ENCODE peak calls at places on chromosomes 4 and X, in six cellular contexts. D, N, M, L, F and H are unnamed samples.
A peak's percentile ranks its signal among the peaks of the same experiment; 100 is the strongest.

GRCh38 chr4:181674315-181674714 is 568.9 kb upstream of the TENM3 start:
- DNase-seq in M (no peak), N (no peak), D (no peak), L (no peak), F (no peak), H (no peak)

GRCh38 chr4:71184195-71184781 is 154.5 kb upstream of the SLC4A4 start:
- DNase-seq in N (no peak), M (peak; percentile 70), L (peak; percentile 41), F (no peak), D (peak; percentile 37), H (peak; percentile 68)

GRCh38 chr4:115851918-115852766 is 738.7 kb upstream of the NDST4 start:
- DNase-seq in D (no peak), N (no peak), M (peak; percentile 84), L (peak; percentile 42), F (no peak), H (peak; percentile 67)

GRCh38 chr4:98468744-98469143 is 189.7 kb downstream of the TSPAN5 start:
- DNase-seq in F (no peak), D (peak; percentile 84), L (no peak), M (peak; percentile 40), N (no peak), H (no peak)

GRCh38 chrX:27924261-27924660 is 57.0 kb downstream of the DCAF8L1 start:
- DNase-seq in M (no peak), N (no peak), D (no peak), F (no peak), L (no peak), H (no peak)

GRCh38 chr4:110612631-110613269 is 10.1 kb downstream of the PITX2 start:
- DNase-seq in M (no peak), L (no peak), D (no peak), F (no peak), N (no peak), H (no peak)

GRCh38 chrX:52082578-52082977 is 13.6 kb upstream of the MAGED4B start:
- DNase-seq in M (no peak), L (no peak), D (no peak), F (no peak), N (no peak), H (peak; percentile 4)

GRCh38 chr4:106194801-106195200 is 121.2 kb downstream of the TBCK start:
- DNase-seq in L (no peak), F (no peak), D (no peak), M (no peak), N (no peak), H (no peak)

GRCh38 chr4:88583643-88584470 is 8.4 kb upstream of the HERC3 start:
- DNase-seq in F (no peak), L (no peak), D (no peak), M (no peak), N (no peak), H (no peak)

GRCh38 chr4:153246446-153247115 is 42.3 kb downstream of the TRIM2 start:
- DNase-seq in M (no peak), N (no peak), D (no peak), L (no peak), F (no peak), H (no peak)

GRCh38 chr4:59570850-59571476 is 1629.2 kb upstream of the ADGRL3 start:
- DNase-seq in M (no peak), L (no peak), F (no peak), N (no peak), D (no peak), H (peak; percentile 9)

GRCh38 chr4:150789864-150790263 is 207.9 kb downstream of the MAB21L2 start:
- DNase-seq in D (peak; percentile 11), F (no peak), M (no peak), N (no peak), L (no peak), H (no peak)

GRCh38 chrX:69060631-69061408 is 104.4 kb downstream of the PJA1 start:
- DNase-seq in N (no peak), M (peak; percentile 37), L (peak; percentile 29), D (peak; percentile 33), F (no peak), H (no peak)

GRCh38 chr4:168150651-168151050 is 58.3 kb downstream of the ANXA10 start:
- DNase-seq in N (no peak), D (no peak), L (no peak), M (peak; percentile 44), F (no peak), H (no peak)

GRCh38 chr4:2256156-2256731 is 5.7 kb downstream of the MXD4 start:
- DNase-seq in N (peak; percentile 75), M (no peak), L (peak; percentile 29), F (no peak), D (no peak), H (no peak)

GRCh38 chrX:96407501-96407900 is 277.1 kb upstream of the DIAPH2 start:
- DNase-seq in D (peak; percentile 65), M (no peak), L (no peak), N (no peak), F (no peak), H (no peak)

GRCh38 chr4:173231916-173232315 is 63.3 kb downstream of the GALNT7 start:
- DNase-seq in F (no peak), D (peak; percentile 79), N (no peak), L (no peak), M (no peak), H (no peak)

GRCh38 chrX:39414290-39414847 is 613.1 kb downstream of the MID1IP1 start:
- DNase-seq in D (no peak), N (no peak), F (no peak), M (no peak), L (no peak), H (no peak)

GRCh38 chr4:20847124-20847747 is 147.0 kb downstream of the PACRGL start:
- DNase-seq in N (no peak), L (no peak), F (no peak), D (no peak), M (no peak), H (no peak)

GRCh38 chr4:99855677-99856076 is 38.5 kb downstream of the LAMTOR3 start:
- DNase-seq in L (no peak), N (no peak), D (no peak), F (no peak), M (no peak), H (no peak)

GRCh38 chrX:72569786-72570185 is 2.9 kb downstream of the HDAC8 start:
- DNase-seq in N (no peak), M (no peak), F (no peak), L (no peak), D (peak; percentile 22), H (no peak)

GRCh38 chr4:7282786-7283185 is 90.4 kb downstream of the SORCS2 start:
- DNase-seq in M (no peak), F (no peak), L (no peak), D (no peak), N (no peak), H (no peak)

DNA sequence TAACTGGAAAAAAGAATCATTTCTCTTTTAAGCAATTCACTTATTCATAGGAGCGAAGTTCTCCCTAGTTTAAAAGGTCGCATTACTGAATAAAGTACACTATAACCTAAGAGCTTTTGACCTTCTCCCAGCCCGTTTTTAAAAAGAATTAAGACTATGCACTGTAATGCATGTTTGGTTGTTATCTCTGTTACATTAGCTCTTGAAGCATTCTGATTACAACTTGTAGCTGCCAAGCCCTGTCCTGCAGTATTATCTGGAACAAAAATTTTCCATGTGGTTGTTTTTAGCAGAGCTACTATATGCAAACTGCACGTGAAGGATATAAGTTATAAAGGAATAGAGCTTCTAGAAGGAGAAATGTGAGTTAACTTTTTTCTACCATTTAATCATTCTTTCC is 8.1 kb downstream of the GAB1 start:
- DNase-seq in L (no peak), D (peak; percentile 46), N (no peak), F (no peak), M (no peak), H (no peak)
- H3K4me1 ChIP-seq in L (peaks cover 15% of the 10 kb centered on the region), D (no peaks in the 10 kb centered on the region), N (peaks cover 34% of the 10 kb centered on the region), F (no peaks in the 10 kb centered on the region), M (peaks cover 8% of the 10 kb centered on the region), H (no peaks in the 10 kb centered on the region)

GRCh38 chrX:150361070-150361776 is 1.9 kb upstream of the MAMLD1 start:
- DNase-seq in L (no peak), F (no peak), M (peak; percentile 49), N (peak; percentile 47), D (no peak), H (no peak)

GRCh38 chrX:150363561-150364346 is 637 bp downstream of the MAMLD1 start:
- DNase-seq in M (peak; percentile 63), L (peak; percentile 35), N (peak; percentile 73), D (peak; percentile 35), F (no peak), H (peak; percentile 53)

GRCh38 chrX:150361777-150362351 is 1.3 kb upstream of the MAMLD1 start:
- DNase-seq in L (peak; percentile 25), M (peak; percentile 36), N (peak; percentile 55), D (no peak), F (no peak), H (no peak)

GRCh38 chrX:150364347-150365050 is 1.4 kb downstream of the MAMLD1 start:
- DNase-seq in F (no peak), M (peak; percentile 65), N (peak; percentile 61), L (peak; percentile 29), D (peak; percentile 20), H (peak; percentile 50)

DNA sequence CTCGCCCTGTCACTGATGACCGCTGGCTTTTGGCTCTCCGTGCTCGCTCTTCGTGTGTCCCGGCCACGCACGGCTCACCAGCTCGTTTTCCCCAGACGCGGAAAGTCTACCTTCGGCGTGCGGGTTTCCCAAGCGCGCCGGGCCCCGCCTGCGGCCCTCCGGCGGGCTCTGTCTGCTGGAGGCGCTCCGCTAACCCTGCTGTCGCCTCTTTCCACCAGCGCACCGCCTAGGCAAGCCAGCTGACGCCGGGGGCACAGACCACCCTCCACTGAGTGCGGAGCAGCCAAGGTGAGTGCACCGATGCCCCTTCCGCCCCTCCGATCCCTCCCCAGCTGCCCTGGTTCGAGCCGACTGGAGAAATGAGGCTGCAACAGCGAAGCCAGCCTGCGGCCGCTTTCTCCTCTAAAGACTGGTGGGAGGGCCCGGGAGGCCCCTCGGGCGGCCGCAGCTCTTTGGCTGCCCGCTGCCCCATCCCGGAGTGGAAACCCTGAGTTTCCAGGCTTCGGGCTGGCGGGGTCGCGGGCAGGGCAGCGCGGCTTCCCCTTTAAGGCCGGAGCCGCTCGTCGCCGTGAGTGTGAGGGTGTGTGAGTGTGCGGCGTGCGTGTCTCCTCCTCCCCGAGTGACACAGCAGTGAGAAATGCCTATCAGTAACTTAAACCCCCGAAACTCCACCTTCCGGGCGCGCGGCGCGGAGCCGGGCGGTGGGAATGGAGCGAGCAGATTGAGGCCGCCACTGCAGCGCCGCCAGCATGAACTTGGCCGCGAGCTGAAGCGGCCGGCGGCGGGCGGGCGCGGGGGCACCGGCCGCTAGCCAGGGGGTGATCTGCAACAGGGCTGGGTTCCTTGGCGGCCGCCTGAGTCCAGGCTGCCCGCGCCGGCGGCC is at the start of gene MAMLD1:
- DNase-seq in L (peak; percentile 68), N (peak; percentile 84), D (peak; percentile 73), F (no peak), M (peak; percentile 29), H (peak; percentile 77)
- H3K27ac ChIP-seq in L (peak within 1 kb of the TSS; percentile 53), N (peak within 1 kb of the TSS; percentile 57), D (no peak within 1 kb of the TSS), F (no peak within 1 kb of the TSS), M (no peak within 1 kb of the TSS), H (peak within 1 kb of the TSS; percentile 90)

DNA sequence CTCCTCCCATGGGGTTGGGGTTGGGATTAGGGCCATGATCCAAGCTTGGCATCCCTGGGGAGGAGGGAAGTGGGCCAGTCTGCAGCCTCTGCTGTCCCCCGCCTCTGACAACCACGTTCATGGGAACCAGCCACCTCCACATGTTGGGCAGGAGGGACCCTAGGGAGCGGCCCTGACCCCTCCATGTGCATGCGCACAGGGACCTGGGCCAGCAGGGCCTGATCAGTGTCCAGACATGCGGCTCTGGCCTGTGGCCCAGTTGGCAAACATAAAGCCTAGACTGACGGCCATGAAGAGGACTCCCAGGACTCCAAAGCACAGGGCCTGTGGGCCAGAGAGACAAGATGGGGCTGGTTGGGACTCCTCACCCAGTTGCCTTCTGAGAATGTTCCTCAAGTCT is 11.3 kb downstream of the SLC38A5 start:
- DNase-seq in F (no peak), D (no peak), L (no peak), M (no peak), N (no peak), H (no peak)
- H3K27me3 ChIP-seq in F (no peaks in the 10 kb centered on the region), D (no peaks in the 10 kb centered on the region), L (no peaks in the 10 kb centered on the region), M (no peaks in the 10 kb centered on the region), N (no peaks in the 10 kb centered on the region), H (no peaks in the 10 kb centered on the region)

GRCh38 chr4:104424368-104424921 is 70.2 kb downstream of the CXXC4 start:
- DNase-seq in F (no peak), M (peak; percentile 16), L (no peak), N (no peak), D (no peak), H (no peak)
- H3K4me1 ChIP-seq in F (no peaks in the 10 kb centered on the region), M (peaks cover 65% of the 10 kb centered on the region), L (no peaks in the 10 kb centered on the region), N (no peaks in the 10 kb centered on the region), D (no peaks in the 10 kb centered on the region), H (peaks cover 5% of the 10 kb centered on the region)